ENCODE peak calls at places on chromosomes 4 and X, in four cellular contexts. One of them, this sample, is unnamed. For H3K4me1, the result is how much of the 10 kb centered on the place peaks cover.

GRCh38 chr4:3703677-3704521 is 62.3 kb upstream of the ADRA2C start:
- DNase-seq in left ventricle myocardium inferior: peak
- DNase-seq in tibial artery: no peak
- DNase-seq in foreskin keratinocyte: no peak
- DNase-seq in this sample: no peak

GRCh38 chrX:57380026-57380796 is 93.7 kb downstream of the FAAH2 start:
- DNase-seq in tibial artery: no peak
- DNase-seq in foreskin keratinocyte: no peak
- DNase-seq in left ventricle myocardium inferior: no peak
- DNase-seq in this sample: no peak

GRCh38 chr4:112894951-112895350 is 154.5 kb upstream of the ANK2 start:
- DNase-seq in foreskin keratinocyte: no peak
- DNase-seq in left ventricle myocardium inferior: no peak
- DNase-seq in tibial artery: no peak
- DNase-seq in this sample: no peak

GRCh38 chr4:26032142-26032541 is 118.1 kb downstream of the SMIM20 start:
- DNase-seq in tibial artery: no peak
- DNase-seq in foreskin keratinocyte: no peak
- DNase-seq in left ventricle myocardium inferior: no peak
- DNase-seq in this sample: no peak

GRCh38 chrX:9337056-9337455 is 127.8 kb upstream of the TBL1X start:
- DNase-seq in foreskin keratinocyte: no peak
- DNase-seq in tibial artery: peak
- DNase-seq in left ventricle myocardium inferior: peak
- DNase-seq in this sample: peak

GRCh38 chr4:170988446-170988845 is 824.8 kb upstream of the GALNTL6 start:
- DNase-seq in left ventricle myocardium inferior: no peak
- DNase-seq in foreskin keratinocyte: no peak
- DNase-seq in tibial artery: no peak
- DNase-seq in this sample: no peak

GRCh38 chr4:134539729-134540231 is 338.2 kb upstream of the PABPC4L start:
- DNase-seq in left ventricle myocardium inferior: no peak
- DNase-seq in tibial artery: no peak
- DNase-seq in foreskin keratinocyte: no peak
- DNase-seq in this sample: no peak

GRCh38 chr4:172142331-172142738 is 329.1 kb downstream of the GALNTL6 start:
- DNase-seq in foreskin keratinocyte: peak
- DNase-seq in left ventricle myocardium inferior: no peak
- DNase-seq in tibial artery: no peak
- DNase-seq in this sample: no peak

GRCh38 chr4:147057631-147057980 is 111.9 kb upstream of the TTC29 start:
- DNase-seq in left ventricle myocardium inferior: no peak
- DNase-seq in tibial artery: no peak
- DNase-seq in foreskin keratinocyte: peak
- DNase-seq in this sample: no peak
- H3K27ac ChIP-seq in left ventricle myocardium inferior: peak
- H3K27ac ChIP-seq in tibial artery: peak
- H3K27ac ChIP-seq in foreskin keratinocyte: no peak
- H3K27ac ChIP-seq in this sample: no peak

DNA sequence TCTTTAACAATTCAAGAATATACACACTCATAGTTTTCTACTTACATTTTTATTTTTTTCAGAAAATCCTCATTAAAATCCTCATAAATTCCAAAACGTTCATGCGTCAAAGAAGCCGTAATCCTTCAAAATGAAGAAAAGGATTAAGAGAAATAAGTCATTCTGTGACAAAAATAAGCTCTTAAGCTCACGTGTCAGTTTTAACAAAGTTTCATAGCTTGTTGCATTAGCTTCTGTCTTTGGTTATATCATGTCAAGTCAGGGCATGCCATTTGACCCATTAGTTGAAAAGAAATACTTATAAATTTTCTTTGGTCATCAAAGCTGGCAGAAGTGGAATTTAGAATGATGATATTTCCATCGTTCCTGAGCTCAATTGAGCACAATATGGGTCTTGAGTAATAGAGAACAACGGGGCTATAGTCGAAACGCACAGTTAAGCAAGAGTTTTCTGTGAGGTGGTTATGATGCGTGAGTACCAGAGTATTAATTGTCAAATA is 185.2 kb upstream of the CTSO start:
- DNase-seq in tibial artery: no peak
- DNase-seq in foreskin keratinocyte: peak
- DNase-seq in left ventricle myocardium inferior: no peak
- DNase-seq in this sample: no peak
- H3K4me1 ChIP-seq in tibial artery: under half
- H3K4me1 ChIP-seq in foreskin keratinocyte: under half
- H3K4me1 ChIP-seq in left ventricle myocardium inferior: under half
- H3K4me1 ChIP-seq in this sample: under half

DNA sequence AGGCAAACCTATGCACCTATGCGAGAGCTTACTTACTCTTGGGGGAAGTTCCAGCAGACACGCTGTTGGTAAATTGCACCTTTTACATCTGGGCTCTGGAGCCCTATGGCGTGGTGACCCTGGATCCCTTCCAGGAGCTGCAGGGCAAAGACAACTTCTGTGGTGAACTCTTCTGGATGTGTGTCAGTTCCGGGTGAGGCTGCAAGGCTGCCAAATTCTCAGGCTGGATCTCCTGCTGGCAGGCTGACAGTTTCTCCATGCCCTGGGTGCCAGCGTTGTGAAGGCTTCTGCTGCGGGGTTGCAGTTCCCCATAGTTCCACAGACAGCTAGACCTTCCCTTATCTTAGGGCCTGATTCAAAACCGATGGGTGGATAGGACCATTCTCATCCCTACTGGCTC is 37.9 kb downstream of the RAP2C start:
- DNase-seq in tibial artery: no peak
- DNase-seq in left ventricle myocardium inferior: peak
- DNase-seq in foreskin keratinocyte: peak
- DNase-seq in this sample: peak
- H3K27ac ChIP-seq in tibial artery: no peak
- H3K27ac ChIP-seq in left ventricle myocardium inferior: no peak
- H3K27ac ChIP-seq in foreskin keratinocyte: no peak
- H3K27ac ChIP-seq in this sample: no peak

GRCh38 chr4:4761128-4761991 is 98.1 kb upstream of the MSX1 start:
- DNase-seq in left ventricle myocardium inferior: no peak
- DNase-seq in tibial artery: no peak
- DNase-seq in foreskin keratinocyte: no peak
- DNase-seq in this sample: no peak
- H3K4me1 ChIP-seq in left ventricle myocardium inferior: under half
- H3K4me1 ChIP-seq in tibial artery: under half
- H3K4me1 ChIP-seq in foreskin keratinocyte: under half
- H3K4me1 ChIP-seq in this sample: under half

GRCh38 chrX:136635235-136635634 is 12.7 kb upstream of the CD40LG start:
- DNase-seq in foreskin keratinocyte: no peak
- DNase-seq in left ventricle myocardium inferior: no peak
- DNase-seq in tibial artery: no peak
- DNase-seq in this sample: no peak
- H3K27ac ChIP-seq in foreskin keratinocyte: no peak
- H3K27ac ChIP-seq in left ventricle myocardium inferior: no peak
- H3K27ac ChIP-seq in tibial artery: no peak
- H3K27ac ChIP-seq in this sample: no peak

GRCh38 chr4:84498203-84499026 is 677 bp downstream of the NKX6-1 start:
- DNase-seq in tibial artery: no peak
- DNase-seq in left ventricle myocardium inferior: no peak
- DNase-seq in foreskin keratinocyte: no peak
- DNase-seq in this sample: peak

GRCh38 chr4:84497835-84498202 is 1.3 kb downstream of the NKX6-1 start:
- DNase-seq in left ventricle myocardium inferior: no peak
- DNase-seq in tibial artery: no peak
- DNase-seq in foreskin keratinocyte: no peak
- DNase-seq in this sample: no peak

GRCh38 chr4:84495448-84496221 is 3.5 kb downstream of the NKX6-1 start:
- DNase-seq in tibial artery: no peak
- DNase-seq in left ventricle myocardium inferior: no peak
- DNase-seq in foreskin keratinocyte: no peak
- DNase-seq in this sample: no peak

GRCh38 chr4:84496356-84497219 is 2.5 kb downstream of the NKX6-1 start:
- DNase-seq in foreskin keratinocyte: no peak
- DNase-seq in left ventricle myocardium inferior: no peak
- DNase-seq in tibial artery: no peak
- DNase-seq in this sample: no peak

GRCh38 chr4:84497220-84497834 is 1.8 kb downstream of the NKX6-1 start:
- DNase-seq in left ventricle myocardium inferior: no peak
- DNase-seq in tibial artery: no peak
- DNase-seq in foreskin keratinocyte: no peak
- DNase-seq in this sample: no peak
- H3K4me1 ChIP-seq in left ventricle myocardium inferior: half or more
- H3K4me1 ChIP-seq in tibial artery: under half
- H3K4me1 ChIP-seq in foreskin keratinocyte: under half
- H3K4me1 ChIP-seq in this sample: under half

GRCh38 chr4:145099653-145100052 is 1.5 kb downstream of the ABCE1 start:
- DNase-seq in tibial artery: no peak
- DNase-seq in left ventricle myocardium inferior: no peak
- DNase-seq in foreskin keratinocyte: peak
- DNase-seq in this sample: no peak
- H3K27ac ChIP-seq in tibial artery: no peak
- H3K27ac ChIP-seq in left ventricle myocardium inferior: peak
- H3K27ac ChIP-seq in foreskin keratinocyte: peak
- H3K27ac ChIP-seq in this sample: no peak

DNA sequence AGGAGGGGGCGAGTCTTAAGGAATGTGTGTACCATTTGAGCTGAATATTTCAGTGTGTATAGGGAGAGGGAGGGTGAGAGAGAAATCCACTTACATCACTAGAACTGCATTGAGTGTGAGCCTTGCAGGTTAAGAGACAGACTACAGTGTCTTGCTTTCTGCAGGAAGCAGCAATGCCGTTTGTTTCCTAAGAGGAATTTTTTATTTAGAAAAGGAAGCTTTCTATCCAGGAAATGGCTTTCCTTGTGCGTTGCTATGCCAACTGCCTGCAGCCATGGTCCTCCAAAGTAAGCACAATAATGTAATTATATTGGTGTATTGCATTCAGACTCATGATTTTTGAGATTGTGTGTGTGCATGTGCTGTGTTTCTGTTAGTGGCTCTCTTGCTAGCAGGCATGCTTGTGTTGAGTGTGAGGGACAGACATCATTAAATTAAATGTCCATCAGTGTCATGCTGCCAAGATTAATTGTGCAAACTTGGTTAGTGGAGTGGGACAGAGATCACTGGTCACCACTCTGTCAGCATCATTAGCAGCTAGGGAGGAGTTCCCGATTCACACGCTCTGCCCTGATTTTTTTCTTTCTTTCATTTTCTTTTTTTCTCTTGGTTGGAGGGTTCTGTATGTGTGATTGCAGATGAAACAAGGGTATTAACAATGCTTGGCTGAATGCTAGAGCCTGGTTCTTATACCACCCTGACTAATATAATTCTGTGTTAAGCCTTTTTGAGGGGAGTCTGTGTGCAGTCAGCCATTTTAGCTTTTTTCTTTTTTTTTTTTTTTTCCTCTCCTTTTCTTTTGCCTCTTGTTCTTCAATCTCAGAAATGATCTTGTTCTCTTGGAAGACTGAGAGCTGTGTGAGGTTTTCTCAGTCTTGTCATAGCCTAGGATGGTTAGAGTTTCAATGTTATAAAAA is 164.4 kb downstream of the RAPGEF2 start:
- DNase-seq in left ventricle myocardium inferior: no peak
- DNase-seq in tibial artery: no peak
- DNase-seq in foreskin keratinocyte: no peak
- DNase-seq in this sample: no peak
- H3K4me1 ChIP-seq in left ventricle myocardium inferior: half or more
- H3K4me1 ChIP-seq in tibial artery: under half
- H3K4me1 ChIP-seq in foreskin keratinocyte: under half
- H3K4me1 ChIP-seq in this sample: under half

GRCh38 chrX:154408659-154409221 is 314 bp downstream of the DNASE1L1 start:
- DNase-seq in left ventricle myocardium inferior: no peak
- DNase-seq in foreskin keratinocyte: no peak
- DNase-seq in tibial artery: no peak
- DNase-seq in this sample: no peak
- H3K27ac ChIP-seq in left ventricle myocardium inferior: peak
- H3K27ac ChIP-seq in foreskin keratinocyte: peak
- H3K27ac ChIP-seq in tibial artery: peak
- H3K27ac ChIP-seq in this sample: no peak

GRCh38 chr4:147737623-147738022 is 5.7 kb downstream of the ARHGAP10 start:
- DNase-seq in left ventricle myocardium inferior: no peak
- DNase-seq in tibial artery: no peak
- DNase-seq in foreskin keratinocyte: no peak
- DNase-seq in this sample: no peak
- H3K4me1 ChIP-seq in left ventricle myocardium inferior: half or more
- H3K4me1 ChIP-seq in tibial artery: under half
- H3K4me1 ChIP-seq in foreskin keratinocyte: under half
- H3K4me1 ChIP-seq in this sample: half or more

This sample was measured in adrenal gland.